ENCODE peak calls at places on chromosomes 4 and X, in ten cellular contexts. G is pancreas, M is neuronal stem cell, K is sigmoid colon, N is DND-41, S is cardiac muscle cell, B is heart right ventricle, V is K562, P is fibroblast of lung, T is left ventricle myocardium inferior. A is an unnamed sample. For H3K4me1, the result is how much of the 10 kb centered on the place peaks cover.

GRCh38 chr4:57098415-57098814 is 11.8 kb downstream of the IGFBP7 start:
- DNase-seq in K (no peak), B (no peak), N (no peak), P (no peak), V (no peak), G (no peak), S (peak), M (no peak), T (no peak), A (no peak)

GRCh38 chrX:41300758-41301437 is 33.1 kb upstream of the DDX3X start:
- DNase-seq in B (no peak), P (peak), T (no peak), M (no peak), N (no peak), S (no peak), G (no peak), V (no peak), K (no peak), A (no peak)

GRCh38 chr4:103002551-103002950 is 17.0 kb downstream of the SLC9B1 start:
- DNase-seq in P (peak), B (no peak), S (peak), V (no peak), N (no peak), M (no peak), G (no peak), K (no peak), T (no peak), A (no peak)

GRCh38 chr4:4260185-4260751 is 12.2 kb upstream of the TMEM128 start:
- DNase-seq in N (no peak), K (no peak), T (no peak), V (no peak), S (no peak), B (no peak), G (no peak), M (no peak), P (peak), A (no peak)

GRCh38 chrX:110691446-110691845 is 104.2 kb downstream of the CHRDL1 start:
- DNase-seq in V (no peak), N (no peak), G (no peak), P (no peak), S (no peak), K (no peak), M (no peak), T (no peak), B (no peak), A (no peak)

GRCh38 chr4:83875437-83875836 is 339.5 kb downstream of the GPAT3 start:
- DNase-seq in S (no peak), N (no peak), V (no peak), B (no peak), K (no peak), G (no peak), P (no peak), M (no peak), T (no peak), A (no peak)

GRCh38 chr4:23022032-23022431 is 329.3 kb downstream of the GBA3 start:
- DNase-seq in N (no peak), V (no peak), T (no peak), B (no peak), P (peak), S (no peak), M (no peak), G (no peak), K (no peak), A (no peak)

GRCh38 chr4:7422098-7422897 is 12.4 kb downstream of the PSAPL1 start:
- DNase-seq in T (peak), B (no peak), S (no peak), M (no peak), N (no peak), K (peak), G (no peak), V (no peak), P (no peak), A (peak)

GRCh38 chr4:170089274-170089742 is 448 bp downstream of the AADAT start:
- DNase-seq in G (no peak), M (peak), P (peak), T (no peak), N (no peak), B (peak), V (no peak), S (peak), K (no peak), A (peak)

GRCh38 chr4:7769936-7770674 is 169.6 kb downstream of the AFAP1 start:
- DNase-seq in P (peak), M (peak), N (no peak), T (peak), B (no peak), S (peak), V (no peak), K (peak), G (no peak), A (no peak)

GRCh38 chr4:79273918-79274317 is 51.9 kb downstream of the NAA11 start:
- DNase-seq in S (no peak), T (no peak), G (no peak), N (no peak), V (peak), K (no peak), M (no peak), B (peak), P (peak), A (peak)

GRCh38 chrX:98398542-98398941 is 1514.8 kb downstream of the RPA4 start:
- DNase-seq in M (no peak), K (no peak), V (no peak), N (no peak), P (no peak), B (no peak), T (no peak), S (no peak), G (no peak), A (no peak)

GRCh38 chr4:165879581-165879980 is 6.5 kb downstream of the TLL1 start:
- DNase-seq in B (no peak), M (no peak), T (no peak), S (no peak), N (no peak), K (no peak), V (no peak), P (no peak), G (no peak), A (no peak)

GRCh38 chr4:156294577-156294976 is 340.9 kb upstream of the CTSO start:
- DNase-seq in M (peak), K (no peak), B (no peak), G (no peak), V (no peak), T (no peak), N (no peak), S (peak), P (peak), A (no peak)

GRCh38 chr4:140092094-140092820 is 61.7 kb downstream of the MAML3 start:
- DNase-seq in M (peak), P (no peak), K (no peak), V (no peak), T (peak), N (peak), G (no peak), S (peak), B (peak), A (peak)

GRCh38 chrX:72121381-72121780 is 10.3 kb downstream of the RTL5 start:
- DNase-seq in N (no peak), G (no peak), V (no peak), T (peak), B (peak), M (no peak), P (peak), S (no peak), K (peak), A (no peak)

GRCh38 chrX:20015945-20016617 is 25.2 kb upstream of the BCLAF3 start:
- DNase-seq in P (no peak), T (no peak), V (no peak), K (no peak), M (no peak), B (no peak), S (no peak), G (no peak), N (no peak), A (no peak)

GRCh38 chrX:10990418-10990817 is 120.7 kb upstream of the HCCS start:
- DNase-seq in B (no peak), K (no peak), V (no peak), P (no peak), M (no peak), S (no peak), T (no peak), G (no peak), N (no peak), A (no peak)

GRCh38 chrX:39969099-39969825 is 128.5 kb downstream of the BCOR start:
- DNase-seq in N (peak), K (no peak), V (no peak), S (peak), M (no peak), T (no peak), P (no peak), G (no peak), B (peak), A (no peak)

GRCh38 chr4:183398298-183399129 is 45.9 kb upstream of the CDKN2AIP start:
- DNase-seq in P (peak), M (peak), K (peak), N (peak), S (peak), G (peak), B (peak), V (peak), T (peak), A (peak)

GRCh38 chr4:163665521-163666334 is 171.2 kb downstream of the TMA16 start:
- DNase-seq in P (no peak), K (no peak), M (no peak), V (no peak), G (no peak), S (no peak), T (no peak), B (no peak), N (no peak), A (no peak)

GRCh38 chr4:56424697-56425514 is 10.5 kb downstream of the PPAT start:
- DNase-seq in N (no peak), K (no peak), T (no peak), B (peak), S (peak), G (no peak), V (peak), P (peak), M (no peak), A (peak)

GRCh38 chr4:108370291-108370690 is 201.6 kb upstream of the LEF1 start:
- DNase-seq in K (no peak), G (no peak), V (no peak), S (no peak), M (no peak), P (no peak), B (no peak), T (no peak), N (peak), A (no peak)

GRCh38 chr4:183905593-183906485 is 732 bp downstream of the STOX2 start:
- DNase-seq in P (peak), B (peak), N (no peak), G (peak), T (peak), S (peak), V (no peak), K (no peak), M (peak), A (peak)

GRCh38 chrX:8870411-8870810 is 69.2 kb upstream of the FAM9A start:
- DNase-seq in N (no peak), K (no peak), B (no peak), T (no peak), V (no peak), P (peak), M (no peak), G (no peak), S (no peak), A (no peak)

DNA sequence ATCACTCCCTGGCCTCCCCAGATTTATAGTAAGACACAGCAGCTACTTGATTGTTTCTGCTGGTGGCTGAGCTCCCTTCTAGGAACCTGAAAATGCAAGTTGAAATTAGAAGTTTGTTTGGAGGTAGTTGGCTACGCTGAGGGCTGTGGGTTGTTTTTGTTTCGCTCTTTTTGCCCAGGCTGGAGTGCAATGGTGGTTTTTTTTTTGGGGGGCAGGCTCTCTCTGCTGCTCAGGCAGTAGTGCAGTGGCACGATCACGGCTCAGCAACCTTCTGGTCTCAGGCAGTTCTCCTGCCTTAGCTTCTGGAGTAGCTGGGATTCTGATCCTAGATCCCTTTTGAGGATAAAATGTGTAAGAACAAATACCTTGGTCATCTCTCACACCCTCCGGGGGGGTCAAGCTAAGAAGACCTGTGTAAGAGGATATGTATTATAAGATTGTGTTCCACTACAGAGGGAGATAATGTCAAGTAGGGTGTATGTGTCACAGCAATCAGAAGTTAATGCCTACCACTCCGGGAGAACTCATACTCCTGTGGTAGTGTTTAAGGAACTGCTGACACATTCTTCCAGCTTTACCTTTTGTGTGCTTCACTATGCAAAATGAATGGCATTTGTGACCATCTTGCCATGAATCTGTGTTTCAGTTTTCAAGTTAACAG is 9.7 kb downstream of the JADE1 start:
- DNase-seq in G (no peak), N (no peak), B (no peak), M (no peak), V (no peak), K (no peak), S (no peak), P (no peak), T (no peak), A (no peak)
- H3K4me1 ChIP-seq in G (under half), N (under half), B (under half), M (under half), V (under half), K (under half), S (under half), P (under half), T (half or more), A (under half)

GRCh38 chr4:1730532-1731135 is 9.3 kb downstream of the TACC3 start:
- DNase-seq in M (no peak), G (peak), S (no peak), K (no peak), P (no peak), B (no peak), V (no peak), N (no peak), T (no peak), A (no peak)
- H3K4me1 ChIP-seq in M (under half), G (under half), S (under half), K (under half), P (under half), B (under half), V (under half), N (under half), T (under half), A (under half)

GRCh38 chr4:87005690-87006461 is 71.1 kb downstream of the AFF1 start:
- DNase-seq in P (peak), S (peak), B (no peak), G (no peak), M (no peak), K (no peak), T (no peak), V (no peak), N (peak), A (no peak)

GRCh38 chr4:87007345-87008181 is 72.8 kb downstream of the AFF1 start:
- DNase-seq in P (peak), V (no peak), B (peak), M (peak), N (peak), T (peak), S (peak), G (peak), K (peak), A (peak)

GRCh38 chr4:87006531-87007344 is 71.9 kb downstream of the AFF1 start:
- DNase-seq in G (peak), N (peak), K (peak), M (peak), B (peak), T (peak), P (peak), V (peak), S (peak), A (peak)

GRCh38 chr4:87003266-87003665 is 68.5 kb downstream of the AFF1 start:
- DNase-seq in T (no peak), N (no peak), G (no peak), V (no peak), K (no peak), M (no peak), P (no peak), S (no peak), B (no peak), A (no peak)

GRCh38 chr4:87005369-87005689 is 70.5 kb downstream of the AFF1 start:
- DNase-seq in M (no peak), N (no peak), S (no peak), V (no peak), P (peak), B (no peak), T (no peak), K (no peak), G (no peak), A (no peak)
- H3K4me1 ChIP-seq in M (under half), N (half or more), S (under half), V (under half), P (under half), B (under half), T (half or more), K (under half), G (under half), A (under half)

DNA sequence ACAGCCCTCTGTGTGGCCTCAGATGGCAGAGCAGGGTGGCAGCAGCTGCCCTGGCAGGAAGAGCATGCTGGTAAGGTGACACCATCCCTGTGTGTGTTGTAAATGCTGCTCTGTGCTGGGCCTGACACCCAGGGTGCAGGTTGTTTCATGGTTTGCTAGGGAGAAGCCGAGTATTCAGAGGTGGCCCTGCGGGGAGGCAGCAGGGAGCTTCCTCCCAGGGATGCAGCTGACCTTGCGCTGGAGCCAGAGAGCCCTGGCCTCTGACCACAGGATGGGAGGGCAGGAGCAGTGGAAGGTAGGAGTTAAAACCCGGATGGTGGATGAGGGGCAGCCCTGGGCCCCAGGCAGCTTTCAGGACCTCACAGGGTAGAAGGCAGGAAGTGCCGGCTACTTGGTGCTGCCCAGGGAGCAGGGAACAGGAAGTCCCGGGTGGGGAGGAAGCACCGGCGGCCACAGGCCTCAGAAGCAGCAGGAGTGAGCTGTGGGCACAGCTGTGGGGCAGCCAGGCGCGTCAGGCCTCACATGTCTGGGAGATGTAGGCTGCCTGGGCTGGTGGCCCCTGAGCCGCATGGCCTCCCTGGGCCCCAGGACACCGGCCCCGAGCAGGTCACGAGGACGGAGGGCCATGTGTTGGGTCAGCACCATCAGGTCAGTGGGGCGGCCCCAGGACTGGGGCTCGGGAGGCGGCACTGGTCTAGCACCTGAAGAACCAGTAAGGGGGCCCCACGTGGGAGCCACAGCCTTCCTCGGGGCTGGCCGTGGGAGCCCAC is 19.1 kb downstream of the SH3BP2 start:
- DNase-seq in K (peak), P (peak), N (peak), M (no peak), V (no peak), S (peak), T (peak), G (no peak), B (peak), A (peak)
- H3K4me1 ChIP-seq in K (under half), P (under half), N (under half), M (under half), V (under half), S (under half), T (half or more), G (under half), B (half or more), A (under half)